ENCODE peak calls at places on chromosomes 2 and 18, in six cellular contexts. V is KBM-7, K is skeletal muscle cell, X is heart left ventricle, W is COR-L47, N is renal cortical epithelial cell. Z is an unnamed sample.

GRCh38 chr2:147910990-147911473 is 66.2 kb downstream of the ACVR2A start:
- DNase-seq in V (peak; percentile 72), K (peak; percentile 20), X (no peak), W (peak; percentile 58), N (peak; percentile 69), Z (peak; percentile 42)

GRCh38 chr2:98524168-98524567 is 79.5 kb downstream of the INPP4A start:
- DNase-seq in V (no peak), K (no peak), X (no peak), W (no peak), N (peak; percentile 46), Z (no peak)

GRCh38 chr2:29155578-29155977 is 40.4 kb downstream of the CLIP4 start:
- DNase-seq in V (no peak), K (no peak), X (no peak), W (no peak), N (no peak), Z (no peak)

GRCh38 chr2:9946076-9946475 is 5.4 kb upstream of the GRHL1 start:
- DNase-seq in V (no peak), K (no peak), X (no peak), W (no peak), N (no peak), Z (no peak)

GRCh38 chr18:3048121-3048520 is 35.2 kb upstream of the LPIN2 start:
- DNase-seq in V (peak; percentile 15), K (no peak), X (no peak), W (no peak), N (no peak), Z (no peak)

GRCh38 chr2:105772362-105772761 is 27.6 kb downstream of the NCK2 start:
- DNase-seq in V (no peak), K (no peak), X (peak; percentile 46), W (no peak), N (peak; percentile 37), Z (no peak)

GRCh38 chr2:31428001-31428418 is 13.5 kb upstream of the XDH start:
- DNase-seq in V (no peak), K (no peak), X (no peak), W (no peak), N (peak; percentile 32), Z (no peak)

GRCh38 chr2:147551331-147551730 is 293.5 kb upstream of the ACVR2A start:
- DNase-seq in V (no peak), K (no peak), X (no peak), W (no peak), N (no peak), Z (no peak)

GRCh38 chr2:64957114-64957903 is 31.9 kb upstream of the SLC1A4 start:
- DNase-seq in V (no peak), K (no peak), X (peak; percentile 43), W (no peak), N (no peak), Z (no peak)

GRCh38 chr2:164843346-164843841 is 1.8 kb upstream of the COBLL1 start:
- DNase-seq in V (no peak), K (no peak), X (no peak), W (no peak), N (peak; percentile 80), Z (peak; percentile 27)

GRCh38 chr2:70596293-70596692 is 42.7 kb upstream of the TGFA start:
- DNase-seq in V (no peak), K (peak; percentile 17), X (no peak), W (no peak), N (peak; percentile 90), Z (no peak)

GRCh38 chr2:71402427-71402826 is 50.9 kb upstream of the DYSF start:
- DNase-seq in V (no peak), K (no peak), X (no peak), W (no peak), N (no peak), Z (no peak)

GRCh38 chr2:186098821-186099220 is 360.2 kb downstream of the FSIP2 start:
- DNase-seq in V (no peak), K (no peak), X (no peak), W (no peak), N (peak; percentile 57), Z (no peak)

GRCh38 chr2:168577885-168578284 is 121.8 kb downstream of the CERS6 start:
- DNase-seq in V (no peak), K (no peak), X (no peak), W (no peak), N (no peak), Z (no peak)

GRCh38 chr2:49490710-49491109 is 336.4 kb upstream of the FSHR start:
- DNase-seq in V (peak; percentile 18), K (no peak), X (no peak), W (peak; percentile 58), N (peak; percentile 10), Z (peak; percentile 29)

Z was measured in AML-193.